ENCODE peak calls at places on chromosome 11, in seven cellular contexts. One of them, this sample, is unnamed.

GRCh38 chr11:130999086-130999485 is 82.8 kb upstream of the SNX19 start:
- DNase-seq in SK-N-SH: no peak
- DNase-seq in AG09319: no peak
- DNase-seq in heart right ventricle: no peak
- DNase-seq in brain microvascular endothelial cell: peak
- DNase-seq in GM23338: no peak
- DNase-seq in IMR-90: peak
- DNase-seq in this sample: no peak

GRCh38 chr11:75352417-75353206 is 1.2 kb upstream of the ARRB1 start:
- DNase-seq in SK-N-SH: no peak
- DNase-seq in AG09319: no peak
- DNase-seq in heart right ventricle: peak
- DNase-seq in brain microvascular endothelial cell: no peak
- DNase-seq in GM23338: no peak
- DNase-seq in IMR-90: no peak
- DNase-seq in this sample: peak

GRCh38 chr11:74819400-74819799 is 70.8 kb downstream of the RNF169 start:
- DNase-seq in SK-N-SH: no peak
- DNase-seq in AG09319: no peak
- DNase-seq in heart right ventricle: no peak
- DNase-seq in brain microvascular endothelial cell: peak
- DNase-seq in GM23338: no peak
- DNase-seq in IMR-90: peak
- DNase-seq in this sample: no peak

GRCh38 chr11:106959386-106959785 is 58.9 kb downstream of the GUCY1A2 start:
- DNase-seq in SK-N-SH: no peak
- DNase-seq in AG09319: no peak
- DNase-seq in heart right ventricle: no peak
- DNase-seq in brain microvascular endothelial cell: no peak
- DNase-seq in GM23338: no peak
- DNase-seq in IMR-90: no peak
- DNase-seq in this sample: no peak

GRCh38 chr11:11510939-11511338 is 110.9 kb downstream of the GALNT18 start:
- DNase-seq in SK-N-SH: no peak
- DNase-seq in AG09319: no peak
- DNase-seq in heart right ventricle: peak
- DNase-seq in brain microvascular endothelial cell: no peak
- DNase-seq in GM23338: peak
- DNase-seq in IMR-90: peak
- DNase-seq in this sample: no peak

GRCh38 chr11:45563801-45564200 is 101.6 kb downstream of the CHST1 start:
- DNase-seq in SK-N-SH: no peak
- DNase-seq in AG09319: no peak
- DNase-seq in heart right ventricle: no peak
- DNase-seq in brain microvascular endothelial cell: no peak
- DNase-seq in GM23338: peak
- DNase-seq in IMR-90: no peak
- DNase-seq in this sample: no peak

GRCh38 chr11:130522284-130522961 is 74.0 kb downstream of the ADAMTS15 start:
- DNase-seq in SK-N-SH: peak
- DNase-seq in AG09319: peak
- DNase-seq in heart right ventricle: peak
- DNase-seq in brain microvascular endothelial cell: peak
- DNase-seq in GM23338: peak
- DNase-seq in IMR-90: peak
- DNase-seq in this sample: no peak

GRCh38 chr11:73265853-73266643 is 6.1 kb upstream of the P2RY6 start:
- DNase-seq in SK-N-SH: no peak
- DNase-seq in AG09319: no peak
- DNase-seq in heart right ventricle: no peak
- DNase-seq in brain microvascular endothelial cell: no peak
- DNase-seq in GM23338: no peak
- DNase-seq in IMR-90: no peak
- DNase-seq in this sample: no peak

GRCh38 chr11:92136792-92137191 is 87.8 kb upstream of the FAT3 start:
- DNase-seq in SK-N-SH: no peak
- DNase-seq in AG09319: no peak
- DNase-seq in heart right ventricle: no peak
- DNase-seq in brain microvascular endothelial cell: no peak
- DNase-seq in GM23338: peak
- DNase-seq in IMR-90: no peak
- DNase-seq in this sample: no peak
- TF ChIP-seq CTCF in SK-N-SH: peak
- TF ChIP-seq CTCF in AG09319: no peak
- TF ChIP-seq CTCF in heart right ventricle: no peak
- TF ChIP-seq CTCF in brain microvascular endothelial cell: peak
- TF ChIP-seq CTCF in GM23338: peak
- TF ChIP-seq CTCF in IMR-90: no peak
- TF ChIP-seq CTCF in this sample: no peak

DNA sequence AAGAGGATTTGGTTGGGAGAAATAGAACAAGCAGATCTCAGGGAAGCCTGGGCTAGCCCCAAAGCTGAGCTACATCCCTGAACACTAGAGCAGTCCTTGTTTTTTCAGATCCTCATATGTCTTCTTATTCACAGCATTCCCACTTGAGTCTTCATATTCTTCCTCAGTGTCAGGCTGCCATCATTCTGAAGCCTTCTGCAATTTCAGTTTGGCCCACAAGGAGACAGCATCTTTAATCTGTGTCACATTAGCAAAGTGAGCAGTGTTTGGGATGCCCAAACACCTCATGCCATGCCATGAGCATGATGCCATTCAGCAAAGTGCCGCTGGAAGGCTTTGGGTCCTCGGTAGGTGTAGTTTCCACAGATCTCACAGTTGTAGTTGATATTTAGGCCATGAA is 56.6 kb downstream of the SCN3B start:
- DNase-seq in SK-N-SH: no peak
- DNase-seq in AG09319: no peak
- DNase-seq in heart right ventricle: no peak
- DNase-seq in brain microvascular endothelial cell: no peak
- DNase-seq in GM23338: no peak
- DNase-seq in IMR-90: no peak
- DNase-seq in this sample: no peak
- TF ChIP-seq CTCF in SK-N-SH: peak
- TF ChIP-seq CTCF in AG09319: no peak
- TF ChIP-seq CTCF in heart right ventricle: no peak
- TF ChIP-seq CTCF in brain microvascular endothelial cell: peak
- TF ChIP-seq CTCF in GM23338: no peak
- TF ChIP-seq CTCF in IMR-90: no peak
- TF ChIP-seq CTCF in this sample: no peak

DNA sequence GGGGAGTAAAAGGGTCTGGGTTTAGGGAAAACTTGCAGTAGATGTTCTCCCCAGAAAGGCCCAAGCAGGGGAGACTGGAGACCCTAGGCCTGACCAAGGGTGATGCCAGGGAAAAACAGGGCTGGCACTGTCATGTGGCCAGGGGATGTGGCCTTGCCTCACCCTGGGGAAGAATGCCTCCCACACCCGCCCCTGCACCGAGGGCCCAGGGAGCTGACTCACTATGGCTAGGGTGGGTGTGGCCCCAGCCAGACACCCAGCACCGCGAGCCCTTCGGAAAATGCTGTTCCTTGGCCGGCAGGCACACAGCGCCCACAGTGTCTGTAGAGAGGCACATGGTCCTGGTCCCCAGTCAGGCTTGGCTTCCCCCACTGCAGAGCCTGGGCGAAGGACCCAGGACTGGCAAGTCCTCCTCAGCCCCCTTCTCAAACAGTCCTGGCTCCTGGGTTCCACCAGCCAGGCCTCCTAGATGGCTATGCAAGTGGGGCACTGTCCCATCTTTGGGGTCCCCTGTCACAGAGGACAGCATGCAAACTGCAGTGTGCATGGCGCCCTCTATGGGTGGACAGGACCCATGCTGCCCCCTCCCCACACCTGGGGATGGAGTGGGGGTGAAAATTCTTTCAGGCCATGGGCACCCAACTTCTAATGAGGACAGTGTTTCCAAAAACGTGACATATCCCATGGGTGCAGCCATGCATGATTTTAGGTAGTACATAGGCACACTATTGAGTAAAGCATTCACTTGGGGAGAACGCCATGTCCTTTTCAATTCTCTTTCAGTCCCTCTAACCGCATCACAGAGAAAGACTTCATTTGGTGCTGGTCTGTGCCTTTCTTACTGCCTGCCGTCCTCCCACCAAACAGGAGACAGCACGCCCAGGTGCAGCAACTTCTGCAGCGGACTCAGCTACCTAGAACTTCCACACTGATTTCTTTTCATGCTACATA is 15.2 kb downstream of the TMPRSS5 start:
- DNase-seq in SK-N-SH: peak
- DNase-seq in AG09319: no peak
- DNase-seq in heart right ventricle: no peak
- DNase-seq in brain microvascular endothelial cell: peak
- DNase-seq in GM23338: peak
- DNase-seq in IMR-90: peak
- DNase-seq in this sample: peak
- TF ChIP-seq CTCF in SK-N-SH: peak
- TF ChIP-seq CTCF in AG09319: peak
- TF ChIP-seq CTCF in heart right ventricle: peak
- TF ChIP-seq CTCF in brain microvascular endothelial cell: peak
- TF ChIP-seq CTCF in GM23338: peak
- TF ChIP-seq CTCF in IMR-90: no peak
- TF ChIP-seq CTCF in this sample: peak

GRCh38 chr11:77473801-77474508 is at the start of gene PAK1:
- DNase-seq in SK-N-SH: peak
- DNase-seq in AG09319: peak
- DNase-seq in heart right ventricle: peak
- DNase-seq in brain microvascular endothelial cell: peak
- DNase-seq in GM23338: peak
- DNase-seq in IMR-90: peak
- DNase-seq in this sample: peak
- TF ChIP-seq CTCF in SK-N-SH: peak
- TF ChIP-seq CTCF in AG09319: peak
- TF ChIP-seq CTCF in heart right ventricle: no peak
- TF ChIP-seq CTCF in brain microvascular endothelial cell: peak
- TF ChIP-seq CTCF in GM23338: no peak
- TF ChIP-seq CTCF in IMR-90: peak
- TF ChIP-seq CTCF in this sample: peak

GRCh38 chr11:70085815-70086769 is 8.0 kb downstream of the ANO1 start:
- DNase-seq in SK-N-SH: no peak
- DNase-seq in AG09319: no peak
- DNase-seq in heart right ventricle: no peak
- DNase-seq in brain microvascular endothelial cell: no peak
- DNase-seq in GM23338: peak
- DNase-seq in IMR-90: peak
- DNase-seq in this sample: no peak

GRCh38 chr11:70080763-70081162 is 2.6 kb downstream of the ANO1 start:
- DNase-seq in SK-N-SH: no peak
- DNase-seq in AG09319: no peak
- DNase-seq in heart right ventricle: no peak
- DNase-seq in brain microvascular endothelial cell: no peak
- DNase-seq in GM23338: no peak
- DNase-seq in IMR-90: no peak
- DNase-seq in this sample: no peak

GRCh38 chr11:70079691-70080090 is 1.6 kb downstream of the ANO1 start:
- DNase-seq in SK-N-SH: no peak
- DNase-seq in AG09319: no peak
- DNase-seq in heart right ventricle: no peak
- DNase-seq in brain microvascular endothelial cell: no peak
- DNase-seq in GM23338: no peak
- DNase-seq in IMR-90: no peak
- DNase-seq in this sample: no peak

GRCh38 chr11:70084046-70084984 is 6.2 kb downstream of the ANO1 start:
- DNase-seq in SK-N-SH: peak
- DNase-seq in AG09319: no peak
- DNase-seq in heart right ventricle: no peak
- DNase-seq in brain microvascular endothelial cell: no peak
- DNase-seq in GM23338: no peak
- DNase-seq in IMR-90: no peak
- DNase-seq in this sample: no peak

DNA sequence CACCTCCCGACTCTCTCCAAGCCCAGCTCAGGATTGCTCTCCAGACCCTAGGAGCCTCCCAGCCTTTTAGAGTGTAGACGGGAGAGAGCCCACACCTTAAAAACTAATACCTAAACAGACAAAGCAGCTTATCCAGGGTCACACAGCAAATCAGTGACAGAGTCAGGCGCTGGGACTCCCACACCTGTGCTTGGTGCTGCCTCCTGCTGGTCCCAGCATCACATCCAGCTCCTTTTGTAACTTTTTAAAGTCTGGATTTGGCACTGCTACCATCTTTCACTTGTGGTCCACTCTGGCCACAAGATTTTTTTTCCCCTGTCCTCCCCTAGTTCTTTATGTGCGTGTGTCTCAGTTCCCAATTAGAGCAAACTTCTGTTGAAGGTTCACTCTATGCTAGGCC is 4.7 kb downstream of the ANO1 start:
- DNase-seq in SK-N-SH: no peak
- DNase-seq in AG09319: no peak
- DNase-seq in heart right ventricle: no peak
- DNase-seq in brain microvascular endothelial cell: no peak
- DNase-seq in GM23338: no peak
- DNase-seq in IMR-90: no peak
- DNase-seq in this sample: no peak
- TF ChIP-seq CTCF in SK-N-SH: peak
- TF ChIP-seq CTCF in AG09319: peak
- TF ChIP-seq CTCF in heart right ventricle: no peak
- TF ChIP-seq CTCF in brain microvascular endothelial cell: peak
- TF ChIP-seq CTCF in GM23338: peak
- TF ChIP-seq CTCF in IMR-90: peak
- TF ChIP-seq CTCF in this sample: peak

GRCh38 chr11:41431784-41432183 is 27.7 kb downstream of the LRRC4C start:
- DNase-seq in SK-N-SH: peak
- DNase-seq in AG09319: no peak
- DNase-seq in heart right ventricle: no peak
- DNase-seq in brain microvascular endothelial cell: no peak
- DNase-seq in GM23338: peak
- DNase-seq in IMR-90: no peak
- DNase-seq in this sample: no peak
- TF ChIP-seq CTCF in SK-N-SH: peak
- TF ChIP-seq CTCF in AG09319: no peak
- TF ChIP-seq CTCF in heart right ventricle: peak
- TF ChIP-seq CTCF in brain microvascular endothelial cell: peak
- TF ChIP-seq CTCF in GM23338: peak
- TF ChIP-seq CTCF in IMR-90: peak
- TF ChIP-seq CTCF in this sample: peak

GRCh38 chr11:59676205-59676604 is 7.4 kb upstream of the PATL1 start:
- DNase-seq in SK-N-SH: no peak
- DNase-seq in AG09319: no peak
- DNase-seq in heart right ventricle: no peak
- DNase-seq in brain microvascular endothelial cell: no peak
- DNase-seq in GM23338: no peak
- DNase-seq in IMR-90: no peak
- DNase-seq in this sample: no peak
- TF ChIP-seq CTCF in SK-N-SH: no peak
- TF ChIP-seq CTCF in AG09319: no peak
- TF ChIP-seq CTCF in heart right ventricle: no peak
- TF ChIP-seq CTCF in brain microvascular endothelial cell: no peak
- TF ChIP-seq CTCF in GM23338: no peak
- TF ChIP-seq CTCF in IMR-90: no peak
- TF ChIP-seq CTCF in this sample: no peak